ENCODE peak calls at places on chromosomes 11 and 22, in four cellular contexts. One of them, this sample, is unnamed.

GRCh38 chr11:70707821-70708220 is 309.5 kb downstream of the CTTN start:
- DNase-seq in K562: no peak
- DNase-seq in HepG2: no peak
- DNase-seq in GM12878: no peak
- DNase-seq in this sample: no peak

GRCh38 chr22:38755155-38755910 is 465 bp downstream of the SUN2 start:
- DNase-seq in K562: peak; percentile 89
- DNase-seq in HepG2: peak; percentile 80
- DNase-seq in GM12878: no peak
- DNase-seq in this sample: peak; percentile 59

GRCh38 chr11:12705874-12706273 is 31.7 kb downstream of the TEAD1 start:
- DNase-seq in HepG2: no peak
- DNase-seq in GM12878: no peak
- DNase-seq in K562: no peak
- DNase-seq in this sample: no peak

GRCh38 chr22:19882446-19883381 is 28.0 kb upstream of the GNB1L start:
- DNase-seq in K562: no peak
- DNase-seq in HepG2: no peak
- DNase-seq in GM12878: no peak
- DNase-seq in this sample: no peak

GRCh38 chr11:35907648-35908431 is 36.0 kb upstream of the LDLRAD3 start:
- DNase-seq in HepG2: no peak
- DNase-seq in GM12878: peak; percentile 64
- DNase-seq in K562: no peak
- DNase-seq in this sample: no peak

GRCh38 chr22:38756631-38757463 is 1.0 kb upstream of the SUN2 start:
- DNase-seq in K562: no peak
- DNase-seq in HepG2: no peak
- DNase-seq in GM12878: no peak
- DNase-seq in this sample: no peak

GRCh38 chr22:27913162-27913741 is 5.8 kb downstream of the PITPNB start:
- DNase-seq in GM12878: no peak
- DNase-seq in K562: peak; percentile 56
- DNase-seq in HepG2: no peak
- DNase-seq in this sample: no peak

GRCh38 chr11:68825603-68826002 is 16.1 kb downstream of the CPT1A start:
- DNase-seq in GM12878: no peak
- DNase-seq in HepG2: peak; percentile 58
- DNase-seq in K562: peak; percentile 37
- DNase-seq in this sample: no peak

GRCh38 chr11:93543292-93543977 is at the start of gene SMCO4:
- DNase-seq in K562: peak; percentile 88
- DNase-seq in GM12878: no peak
- DNase-seq in HepG2: peak; percentile 62
- DNase-seq in this sample: peak; percentile 88

GRCh38 chr11:128828350-128828749 is 38.7 kb downstream of the KCNJ1 start:
- DNase-seq in HepG2: no peak
- DNase-seq in GM12878: no peak
- DNase-seq in K562: no peak
- DNase-seq in this sample: no peak

GRCh38 chr11:88280673-88281316 is 56.7 kb downstream of the CTSC start:
- DNase-seq in HepG2: no peak
- DNase-seq in K562: no peak
- DNase-seq in GM12878: no peak
- DNase-seq in this sample: no peak

GRCh38 chr11:70661763-70662501 is 263.6 kb downstream of the CTTN start:
- DNase-seq in GM12878: no peak
- DNase-seq in HepG2: no peak
- DNase-seq in K562: no peak
- DNase-seq in this sample: no peak

GRCh38 chr22:38572065-38572464 is 2.1 kb upstream of the DMC1 start:
- DNase-seq in HepG2: peak; percentile 38
- DNase-seq in K562: peak; percentile 34
- DNase-seq in GM12878: peak; percentile 12
- DNase-seq in this sample: peak; percentile 53

GRCh38 chr22:17540481-17540880 is 22.8 kb upstream of the SLC25A18 start:
- DNase-seq in HepG2: no peak
- DNase-seq in K562: peak; percentile 67
- DNase-seq in GM12878: no peak
- DNase-seq in this sample: peak; percentile 48

GRCh38 chr22:49726022-49726681 is 101.5 kb downstream of the BRD1 start:
- DNase-seq in HepG2: no peak
- DNase-seq in K562: no peak
- DNase-seq in GM12878: no peak
- DNase-seq in this sample: no peak

GRCh38 chr11:2585566-2586090 is 114.2 kb downstream of the KCNQ1OT1 start:
- DNase-seq in K562: no peak
- DNase-seq in HepG2: no peak
- DNase-seq in GM12878: no peak
- DNase-seq in this sample: no peak

GRCh38 chr11:93740802-93741093 is 547 bp downstream of the TAF1D start:
- DNase-seq in HepG2: peak; percentile 60
- DNase-seq in K562: peak; percentile 60
- DNase-seq in GM12878: no peak
- DNase-seq in this sample: peak; percentile 33

GRCh38 chr22:39205344-39206021 is 39.3 kb downstream of the PDGFB start:
- DNase-seq in GM12878: no peak
- DNase-seq in HepG2: peak; percentile 28
- DNase-seq in K562: peak; percentile 55
- DNase-seq in this sample: no peak

GRCh38 chr11:45266693-45267451 is 19.3 kb downstream of the SYT13 start:
- DNase-seq in HepG2: peak; percentile 5
- DNase-seq in K562: peak; percentile 74
- DNase-seq in GM12878: no peak
- DNase-seq in this sample: peak; percentile 64

GRCh38 chr22:29997516-29997915 is 82.7 kb upstream of the HORMAD2 start:
- DNase-seq in GM12878: no peak
- DNase-seq in K562: no peak
- DNase-seq in HepG2: no peak
- DNase-seq in this sample: no peak

GRCh38 chr11:69209936-69210659 is 54.4 kb downstream of the SMIM38 start:
- DNase-seq in K562: peak; percentile 68
- DNase-seq in HepG2: peak; percentile 38
- DNase-seq in GM12878: peak; percentile 23
- DNase-seq in this sample: no peak

GRCh38 chr11:129428027-129428426 is 52.4 kb downstream of the BARX2 start:
- DNase-seq in HepG2: no peak
- DNase-seq in K562: no peak
- DNase-seq in GM12878: no peak
- DNase-seq in this sample: no peak

GRCh38 chr22:32058656-32059280 is 15.7 kb downstream of the SLC5A1 start:
- DNase-seq in GM12878: no peak
- DNase-seq in HepG2: no peak
- DNase-seq in K562: no peak
- DNase-seq in this sample: no peak

GRCh38 chr11:35009191-35009940 is 92.9 kb downstream of the PDHX start:
- DNase-seq in GM12878: no peak
- DNase-seq in HepG2: peak; percentile 44
- DNase-seq in K562: no peak
- DNase-seq in this sample: peak; percentile 14

GRCh38 chr11:2789791-2790580 is 90.2 kb upstream of the KCNQ1OT1 start:
- DNase-seq in K562: no peak
- DNase-seq in GM12878: no peak
- DNase-seq in HepG2: no peak
- DNase-seq in this sample: no peak

GRCh38 chr11:22674470-22675426 is 8.3 kb downstream of the GAS2 start:
- DNase-seq in HepG2: peak; percentile 93
- DNase-seq in GM12878: no peak
- DNase-seq in K562: no peak
- DNase-seq in this sample: no peak

GRCh38 chr22:48592931-48593330 is 1234.7 kb downstream of the BRD1 start:
- DNase-seq in GM12878: no peak
- DNase-seq in K562: no peak
- DNase-seq in HepG2: no peak
- DNase-seq in this sample: no peak

GRCh38 chr22:40410272-40410671 is 39.9 kb downstream of the SGSM3 start:
- DNase-seq in GM12878: no peak
- DNase-seq in HepG2: no peak
- DNase-seq in K562: no peak
- DNase-seq in this sample: no peak

GRCh38 chr11:77517226-77517625 is 43.3 kb upstream of the PAK1 start:
- DNase-seq in K562: no peak
- DNase-seq in HepG2: no peak
- DNase-seq in GM12878: no peak
- DNase-seq in this sample: no peak

GRCh38 chr22:50136431-50137047 is 34.0 kb upstream of the PANX2 start:
- DNase-seq in K562: no peak
- DNase-seq in GM12878: no peak
- DNase-seq in HepG2: no peak
- DNase-seq in this sample: no peak

GRCh38 chr11:693887-694562 is 997 bp downstream of the DEAF1 start:
- DNase-seq in HepG2: no peak
- DNase-seq in GM12878: no peak
- DNase-seq in K562: no peak
- DNase-seq in this sample: no peak

DNA sequence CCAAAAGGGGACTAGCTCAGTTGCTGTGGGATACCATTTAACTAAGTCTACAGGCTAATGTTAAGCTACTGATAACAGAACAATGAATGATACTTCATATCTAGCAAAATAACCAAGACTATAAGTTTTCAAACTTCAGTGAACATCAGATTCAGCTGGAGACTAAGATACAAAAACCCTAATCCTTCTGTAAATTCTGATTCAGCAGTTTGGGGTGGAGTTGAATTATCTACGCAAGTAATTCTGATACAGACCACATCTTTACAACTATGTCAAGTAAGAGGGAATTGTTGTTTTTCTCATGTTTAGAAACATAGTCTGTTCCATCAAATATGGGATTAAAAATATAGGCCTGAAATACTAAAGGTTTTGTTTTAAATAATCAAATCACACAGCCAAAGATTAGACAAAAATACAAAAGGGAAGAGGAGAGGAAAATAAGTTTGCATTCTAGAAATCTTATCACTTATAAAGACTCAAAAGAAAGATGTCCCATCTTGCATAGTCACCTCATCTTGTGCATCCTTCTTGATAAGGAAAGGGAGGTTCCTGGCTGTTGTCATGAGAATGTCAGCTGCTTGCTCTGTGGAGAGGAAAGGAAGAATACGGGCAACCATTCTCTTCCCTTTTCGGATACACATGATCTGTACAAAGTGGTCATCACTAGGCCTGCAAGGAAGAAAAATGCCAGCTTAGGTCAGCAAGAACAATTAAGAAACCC is 21.4 kb downstream of the PATL1 start:
- DNase-seq in K562: no peak
- DNase-seq in GM12878: no peak
- DNase-seq in HepG2: no peak
- DNase-seq in this sample: no peak
- TF ChIP-seq FOXM1 in K562: no peak
- TF ChIP-seq FOXM1 in GM12878: no peak
- TF ChIP-seq FOXM1 in HepG2: no peak
- TF ChIP-seq FOXM1 in this sample: no peak

GRCh38 chr11:126186708-126187481 is 24.6 kb downstream of the RPUSD4 start:
- DNase-seq in K562: no peak
- DNase-seq in GM12878: no peak
- DNase-seq in HepG2: peak; percentile 87
- DNase-seq in this sample: no peak
- TF ChIP-seq TARDBP in K562: no peak
- TF ChIP-seq TARDBP in GM12878: no peak
- TF ChIP-seq TARDBP in HepG2: peak; percentile 71
- TF ChIP-seq TARDBP in this sample: no peak

GRCh38 chr22:42908082-42908746 is 51.1 kb upstream of the ARFGAP3 start:
- DNase-seq in K562: no peak
- DNase-seq in GM12878: no peak
- DNase-seq in HepG2: no peak
- DNase-seq in this sample: no peak

GRCh38 chr22:42907404-42908081 is 50.5 kb upstream of the ARFGAP3 start:
- DNase-seq in GM12878: no peak
- DNase-seq in K562: no peak
- DNase-seq in HepG2: no peak
- DNase-seq in this sample: no peak

GRCh38 chr22:42905217-42905616 is 48.1 kb upstream of the ARFGAP3 start:
- DNase-seq in K562: no peak
- DNase-seq in HepG2: no peak
- DNase-seq in GM12878: no peak
- DNase-seq in this sample: no peak

GRCh38 chr22:42905702-42906183 is 48.7 kb upstream of the ARFGAP3 start:
- DNase-seq in GM12878: no peak
- DNase-seq in K562: no peak
- DNase-seq in HepG2: no peak
- DNase-seq in this sample: no peak

DNA sequence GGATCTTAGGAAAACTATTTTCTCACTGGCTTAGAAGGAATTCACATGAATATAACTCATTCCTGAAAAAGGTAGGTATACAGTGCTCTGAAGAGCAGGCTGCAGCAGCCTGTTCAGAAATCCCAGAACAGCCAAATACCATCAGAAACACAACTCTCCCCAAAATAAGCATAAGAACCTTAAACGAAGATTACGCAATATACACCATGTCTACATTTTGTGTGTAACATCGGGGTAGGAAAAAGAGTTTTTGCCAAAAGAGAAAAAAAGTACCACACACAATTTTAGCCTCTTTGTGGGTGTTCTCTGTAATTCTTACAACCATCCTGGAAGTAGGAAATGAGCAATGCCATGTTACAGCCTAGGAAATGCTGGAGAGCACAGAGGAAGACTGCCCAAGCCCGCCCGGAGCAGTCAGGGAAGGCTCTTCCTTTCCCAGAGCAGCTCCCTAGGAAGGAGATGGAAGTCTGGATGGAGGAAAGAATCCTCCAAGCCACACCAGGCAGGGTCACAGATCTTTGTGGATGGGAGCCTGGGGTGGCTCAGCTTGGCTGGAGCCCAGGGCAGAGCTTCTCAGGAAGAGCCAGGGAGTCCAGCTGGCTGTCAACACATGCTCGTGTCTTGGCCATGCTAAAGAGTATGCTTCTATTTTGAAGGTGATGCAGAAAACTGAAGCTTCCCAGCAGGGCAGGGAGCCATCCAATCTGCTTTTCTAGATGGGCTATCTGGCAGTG is 49.7 kb upstream of the ARFGAP3 start:
- DNase-seq in K562: no peak
- DNase-seq in GM12878: no peak
- DNase-seq in HepG2: no peak
- DNase-seq in this sample: no peak
- TF ChIP-seq FOXM1 in K562: no peak
- TF ChIP-seq FOXM1 in GM12878: no peak
- TF ChIP-seq FOXM1 in HepG2: no peak
- TF ChIP-seq FOXM1 in this sample: no peak

DNA sequence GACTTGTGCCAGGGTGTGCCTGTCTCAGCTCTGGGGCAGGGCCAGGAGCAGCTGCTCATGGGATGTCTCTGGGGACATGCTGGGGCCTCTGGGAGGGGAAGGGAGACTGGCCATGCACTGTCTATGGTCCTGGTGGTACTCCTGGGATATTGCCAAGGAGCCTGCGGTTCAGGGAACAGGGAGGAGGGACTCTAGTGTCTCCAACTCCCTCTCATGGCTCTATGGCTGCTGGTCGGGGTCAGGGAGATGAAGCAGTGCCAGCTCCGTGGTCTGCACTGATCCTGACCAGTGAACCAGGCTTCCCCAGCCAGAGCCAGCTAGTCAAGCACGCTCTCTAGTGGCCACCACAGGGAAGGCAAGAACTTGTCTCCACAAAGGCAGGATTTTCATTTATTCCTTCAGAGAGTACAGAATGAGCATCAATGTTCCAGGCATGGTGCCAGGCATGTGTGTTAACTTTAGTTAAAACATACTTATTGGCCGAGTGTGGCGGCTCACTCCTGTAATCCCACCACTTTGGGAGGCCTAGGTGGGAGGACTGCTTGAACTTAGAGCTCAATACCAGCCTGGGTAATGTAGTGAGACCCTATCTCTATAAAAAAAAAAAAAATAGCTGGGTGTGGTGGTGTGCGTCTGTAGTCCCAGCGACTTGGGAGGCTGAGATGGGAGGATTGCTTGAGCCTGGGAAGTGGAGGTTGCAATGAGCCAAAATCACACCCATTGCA is 2.5 kb upstream of the BEST1 start:
- DNase-seq in K562: peak; percentile 80
- DNase-seq in GM12878: no peak
- DNase-seq in HepG2: peak; percentile 73
- DNase-seq in this sample: peak; percentile 87
- TF ChIP-seq TARDBP in K562: no peak
- TF ChIP-seq TARDBP in GM12878: no peak
- TF ChIP-seq TARDBP in HepG2: no peak
- TF ChIP-seq TARDBP in this sample: no peak

This sample was measured in HEK293T.